ENCODE peak calls at places on chromosome 1, in six cellular contexts. One of them, this sample, is unnamed.

GRCh38 chr1:225754940-225755635 is 22.5 kb upstream of the SRP9 start:
- DNase-seq in mesendoderm: peak; percentile 84
- DNase-seq in mesenchymal stem cell: peak; percentile 82
- DNase-seq in H9: no peak
- DNase-seq in IMR-90: peak; percentile 92
- DNase-seq in H1: no peak
- DNase-seq in this sample: no peak

GRCh38 chr1:207818971-207819451 is 67.2 kb downstream of the CD46 start:
- DNase-seq in H1: no peak
- DNase-seq in H9: no peak
- DNase-seq in mesendoderm: peak; percentile 40
- DNase-seq in IMR-90: peak; percentile 68
- DNase-seq in mesenchymal stem cell: peak; percentile 81
- DNase-seq in this sample: no peak

GRCh38 chr1:86703696-86704455 is 500 bp upstream of the SH3GLB1 start:
- DNase-seq in IMR-90: no peak
- DNase-seq in mesendoderm: peak; percentile 61
- DNase-seq in mesenchymal stem cell: no peak
- DNase-seq in H1: peak; percentile 9
- DNase-seq in H9: peak; percentile 57
- DNase-seq in this sample: peak; percentile 41

GRCh38 chr1:35047188-35047858 is 15.6 kb upstream of the ZMYM6 start:
- DNase-seq in H9: no peak
- DNase-seq in mesendoderm: no peak
- DNase-seq in mesenchymal stem cell: peak; percentile 97
- DNase-seq in IMR-90: peak; percentile 95
- DNase-seq in H1: no peak
- DNase-seq in this sample: no peak

GRCh38 chr1:52632732-52633290 is at the start of gene SHISAL2A:
- DNase-seq in IMR-90: no peak
- DNase-seq in H1: no peak
- DNase-seq in mesendoderm: peak; percentile 74
- DNase-seq in mesenchymal stem cell: no peak
- DNase-seq in H9: peak; percentile 66
- DNase-seq in this sample: peak; percentile 23

GRCh38 chr1:5947978-5948680 is 44.1 kb downstream of the NPHP4 start:
- DNase-seq in IMR-90: no peak
- DNase-seq in H1: no peak
- DNase-seq in mesenchymal stem cell: no peak
- DNase-seq in H9: peak; percentile 15
- DNase-seq in mesendoderm: no peak
- DNase-seq in this sample: no peak

GRCh38 chr1:228352677-228353481 is 53.8 kb downstream of the TRIM11 start:
- DNase-seq in IMR-90: no peak
- DNase-seq in mesendoderm: no peak
- DNase-seq in mesenchymal stem cell: no peak
- DNase-seq in H9: no peak
- DNase-seq in H1: no peak
- DNase-seq in this sample: no peak

GRCh38 chr1:94055459-94056122 is 65.4 kb downstream of the ABCA4 start:
- DNase-seq in H9: no peak
- DNase-seq in IMR-90: no peak
- DNase-seq in mesenchymal stem cell: peak; percentile 24
- DNase-seq in H1: no peak
- DNase-seq in mesendoderm: no peak
- DNase-seq in this sample: no peak

GRCh38 chr1:119713039-119713537 is 1.4 kb downstream of the PHGDH start:
- DNase-seq in H9: peak; percentile 39
- DNase-seq in mesenchymal stem cell: peak; percentile 61
- DNase-seq in H1: no peak
- DNase-seq in mesendoderm: peak; percentile 67
- DNase-seq in IMR-90: peak; percentile 31
- DNase-seq in this sample: peak; percentile 20

GRCh38 chr1:6052543-6053205 is 7.0 kb downstream of the KCNAB2 start:
- DNase-seq in H1: peak; percentile 41
- DNase-seq in H9: peak; percentile 71
- DNase-seq in mesendoderm: peak; percentile 84
- DNase-seq in IMR-90: peak; percentile 68
- DNase-seq in mesenchymal stem cell: peak; percentile 66
- DNase-seq in this sample: peak; percentile 89

GRCh38 chr1:18719786-18720436 is 89.3 kb downstream of the PAX7 start:
- DNase-seq in H1: no peak
- DNase-seq in mesendoderm: no peak
- DNase-seq in mesenchymal stem cell: no peak
- DNase-seq in H9: no peak
- DNase-seq in IMR-90: no peak
- DNase-seq in this sample: no peak

GRCh38 chr1:228685081-228685480 is 50.2 kb upstream of the RHOU start:
- DNase-seq in IMR-90: no peak
- DNase-seq in H9: no peak
- DNase-seq in H1: no peak
- DNase-seq in mesendoderm: no peak
- DNase-seq in mesenchymal stem cell: no peak
- DNase-seq in this sample: no peak

GRCh38 chr1:15343729-15344128 is 66.0 kb upstream of the EFHD2 start:
- DNase-seq in H1: no peak
- DNase-seq in IMR-90: peak; percentile 22
- DNase-seq in mesendoderm: no peak
- DNase-seq in H9: no peak
- DNase-seq in mesenchymal stem cell: no peak
- DNase-seq in this sample: no peak

GRCh38 chr1:179493323-179493722 is 82.4 kb downstream of the NPHS2 start:
- DNase-seq in mesenchymal stem cell: peak; percentile 2
- DNase-seq in H1: no peak
- DNase-seq in mesendoderm: no peak
- DNase-seq in IMR-90: peak; percentile 75
- DNase-seq in H9: no peak
- DNase-seq in this sample: no peak

GRCh38 chr1:47192458-47193384 is 2.9 kb upstream of the PDZK1IP1 start:
- DNase-seq in mesendoderm: peak; percentile 87
- DNase-seq in IMR-90: peak; percentile 53
- DNase-seq in mesenchymal stem cell: peak; percentile 66
- DNase-seq in H9: peak; percentile 95
- DNase-seq in H1: peak; percentile 90
- DNase-seq in this sample: peak; percentile 81

GRCh38 chr1:161031874-161032273 is 6.9 kb downstream of the TSTD1 start:
- DNase-seq in mesendoderm: no peak
- DNase-seq in mesenchymal stem cell: no peak
- DNase-seq in IMR-90: no peak
- DNase-seq in H9: no peak
- DNase-seq in H1: no peak
- DNase-seq in this sample: no peak
- H2BK15ac ChIP-seq in mesendoderm: no peak overlapping the region
- H2BK15ac ChIP-seq in mesenchymal stem cell: no peak overlapping the region
- H2BK15ac ChIP-seq in IMR-90: no peak overlapping the region
- H2BK15ac ChIP-seq in H9: no peak overlapping the region
- H2BK15ac ChIP-seq in H1: no peak overlapping the region
- H2BK15ac ChIP-seq in this sample: no peak overlapping the region

GRCh38 chr1:67333603-67334002 is 25.9 kb downstream of the IL12RB2 start:
- DNase-seq in mesendoderm: no peak
- DNase-seq in mesenchymal stem cell: no peak
- DNase-seq in H9: no peak
- DNase-seq in H1: no peak
- DNase-seq in IMR-90: no peak
- DNase-seq in this sample: no peak
- H2BK15ac ChIP-seq in mesendoderm: no peak overlapping the region
- H2BK15ac ChIP-seq in mesenchymal stem cell: no peak overlapping the region
- H2BK15ac ChIP-seq in H9: no peak overlapping the region
- H2BK15ac ChIP-seq in H1: no peak overlapping the region
- H2BK15ac ChIP-seq in IMR-90: no peak overlapping the region
- H2BK15ac ChIP-seq in this sample: no peak overlapping the region

GRCh38 chr1:152197361-152197941 is 26.5 kb downstream of the HRNR start:
- DNase-seq in mesendoderm: no peak
- DNase-seq in mesenchymal stem cell: no peak
- DNase-seq in H1: no peak
- DNase-seq in H9: no peak
- DNase-seq in IMR-90: no peak
- DNase-seq in this sample: no peak
- H2BK15ac ChIP-seq in mesendoderm: no peak overlapping the region
- H2BK15ac ChIP-seq in mesenchymal stem cell: no peak overlapping the region
- H2BK15ac ChIP-seq in H1: no peak overlapping the region
- H2BK15ac ChIP-seq in H9: no peak overlapping the region
- H2BK15ac ChIP-seq in IMR-90: no peak overlapping the region
- H2BK15ac ChIP-seq in this sample: no peak overlapping the region

DNA sequence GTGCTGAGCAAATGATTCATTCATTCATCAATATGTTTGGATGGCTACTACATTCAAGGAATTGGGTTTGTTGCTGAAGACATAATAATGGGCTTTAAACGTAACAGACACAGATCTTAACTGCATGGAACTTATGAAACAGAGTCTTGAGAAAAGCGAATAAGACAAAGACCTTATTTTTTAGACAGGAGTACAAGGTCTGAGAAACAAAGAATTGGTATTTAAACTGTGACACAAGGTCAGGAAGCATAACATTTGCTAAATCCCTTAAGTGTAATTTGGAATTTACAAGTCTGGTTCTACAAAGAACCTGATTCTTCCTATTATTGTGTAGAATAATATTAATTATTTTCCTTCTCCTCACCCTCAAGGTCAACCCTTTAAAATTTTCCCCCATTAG is 565.4 kb upstream of the RGS18 start:
- DNase-seq in H1: no peak
- DNase-seq in mesenchymal stem cell: no peak
- DNase-seq in IMR-90: no peak
- DNase-seq in mesendoderm: no peak
- DNase-seq in H9: no peak
- DNase-seq in this sample: no peak
- H2BK15ac ChIP-seq in H1: no peak overlapping the region
- H2BK15ac ChIP-seq in mesenchymal stem cell: no peak overlapping the region
- H2BK15ac ChIP-seq in IMR-90: no peak overlapping the region
- H2BK15ac ChIP-seq in mesendoderm: no peak overlapping the region
- H2BK15ac ChIP-seq in H9: no peak overlapping the region
- H2BK15ac ChIP-seq in this sample: no peak overlapping the region

This sample was measured in neuronal stem cell.